ENCODE peak calls at places on chromosomes 16 and 17, in ten cellular contexts. Z is GM12892, R is endothelial cell of umbilical vein, K is breast epithelium, G is stomach, C is GM12891, S is prostate gland, F is esophagus muscularis mucosa, A is upper lobe of left lung, L is sigmoid colon. E is an unnamed sample.
A peak's percentile ranks its signal among the peaks of the same experiment; 100 is the strongest.

GRCh38 chr17:7988750-7989178 is 13.7 kb upstream of the GUCY2D start:
- DNase-seq in Z (no peak), R (peak; percentile 79), K (no peak), G (no peak), C (peak; percentile 48), S (peak; percentile 83), F (no peak), A (peak; percentile 30), L (peak; percentile 58), E (no peak)

GRCh38 chr17:81723651-81724209 is 11.6 kb downstream of the SLC25A10 start:
- DNase-seq in Z (no peak), R (no peak), K (no peak), G (peak; percentile 61), C (no peak), S (peak; percentile 81), F (no peak), A (no peak), L (no peak), E (no peak)

GRCh38 chr17:32699247-32699646 is 177.7 kb downstream of the MYO1D start:
- DNase-seq in Z (no peak), R (no peak), K (no peak), G (no peak), C (no peak), S (no peak), F (no peak), A (no peak), L (no peak), E (no peak)

GRCh38 chr17:42387221-42387657 is 1.0 kb downstream of the STAT3 start:
- DNase-seq in Z (no peak), R (peak; percentile 64), K (no peak), G (no peak), C (no peak), S (peak; percentile 71), F (no peak), A (peak; percentile 60), L (peak; percentile 58), E (no peak)

GRCh38 chr17:40552806-40553693 is 12.2 kb downstream of the CCR7 start:
- DNase-seq in Z (no peak), R (no peak), K (peak; percentile 84), G (peak; percentile 20), C (no peak), S (no peak), F (peak; percentile 90), A (no peak), L (peak; percentile 65), E (peak; percentile 71)

GRCh38 chr16:80704751-80705150 is 99.6 kb downstream of the CDYL2 start:
- DNase-seq in Z (no peak), R (no peak), K (no peak), G (no peak), C (no peak), S (peak; percentile 3), F (no peak), A (no peak), L (no peak), E (no peak)

GRCh38 chr17:266701-267656 is 85.5 kb upstream of the DOC2B start:
- DNase-seq in Z (no peak), R (peak; percentile 72), K (no peak), G (peak; percentile 23), C (no peak), S (no peak), F (no peak), A (peak; percentile 20), L (peak; percentile 75), E (peak; percentile 56)

GRCh38 chr16:16062023-16062932 is 112.9 kb downstream of the ABCC1 start:
- DNase-seq in Z (no peak), R (no peak), K (no peak), G (no peak), C (no peak), S (no peak), F (peak; percentile 93), A (no peak), L (peak; percentile 91), E (no peak)

GRCh38 chr16:85522842-85523601 is 90.1 kb upstream of the GSE1 start:
- DNase-seq in Z (no peak), R (no peak), K (peak; percentile 36), G (peak; percentile 75), C (no peak), S (peak; percentile 37), F (no peak), A (peak; percentile 58), L (peak; percentile 83), E (no peak)

GRCh38 chr16:85519540-85520231 is 93.4 kb upstream of the GSE1 start:
- DNase-seq in Z (no peak), R (no peak), K (no peak), G (no peak), C (no peak), S (no peak), F (no peak), A (no peak), L (no peak), E (no peak)

GRCh38 chr16:85522517-85522841 is 90.6 kb upstream of the GSE1 start:
- DNase-seq in Z (no peak), R (no peak), K (no peak), G (no peak), C (no peak), S (no peak), F (no peak), A (no peak), L (no peak), E (no peak)

GRCh38 chr16:85521737-85522042 is 91.4 kb upstream of the GSE1 start:
- DNase-seq in Z (no peak), R (no peak), K (no peak), G (no peak), C (no peak), S (no peak), F (no peak), A (no peak), L (peak; percentile 70), E (no peak)

DNA sequence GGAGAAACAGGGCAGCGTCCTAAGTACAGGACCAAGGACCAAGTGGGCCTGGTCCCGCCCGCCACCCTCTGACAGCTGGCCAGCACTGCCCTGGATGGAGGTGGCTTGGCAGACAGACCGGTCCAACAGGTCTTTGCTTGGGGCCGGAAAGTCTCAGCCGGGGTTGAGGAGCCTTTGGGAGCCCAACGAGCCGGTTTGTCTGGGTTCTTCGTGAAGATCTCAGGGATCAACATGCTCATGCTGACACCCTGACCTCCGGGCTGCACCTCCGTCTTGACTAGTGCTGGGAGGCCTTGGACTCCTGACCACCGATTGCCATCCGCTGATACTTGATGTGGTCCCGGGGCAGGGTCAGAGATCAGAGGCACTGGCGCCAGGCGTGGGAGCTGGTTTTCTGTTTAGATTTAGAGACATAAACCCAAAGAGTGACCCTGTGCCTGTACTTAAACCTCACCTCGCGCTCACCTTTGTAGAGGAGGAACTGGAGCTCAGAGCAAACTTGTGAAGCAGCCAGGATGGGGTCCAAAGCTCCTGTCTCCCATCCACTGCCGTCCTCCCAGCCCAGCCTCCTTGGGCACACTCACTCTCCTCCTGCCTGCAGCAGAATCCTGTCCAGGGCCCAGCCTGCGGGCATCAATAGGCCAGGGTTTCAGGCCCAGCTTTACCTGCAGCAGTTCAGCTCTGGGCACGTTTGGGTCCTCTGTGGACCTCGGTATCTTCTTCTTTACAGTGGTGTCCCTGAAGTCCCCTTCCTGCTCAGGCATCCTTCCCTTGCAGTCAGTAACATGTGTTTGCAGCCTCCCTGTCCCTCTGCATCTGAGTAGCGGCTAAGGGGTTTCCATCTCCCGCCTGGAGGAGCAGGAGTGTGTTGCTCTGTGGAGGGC is 92.0 kb upstream of the GSE1 start:
- DNase-seq in Z (no peak), R (no peak), K (peak; percentile 93), G (peak; percentile 97), C (no peak), S (peak; percentile 93), F (no peak), A (peak; percentile 93), L (peak; percentile 64), E (no peak)
- TF ChIP-seq POLR2AphosphoS5 in Z (no peak), R (no peak), K (peak; percentile 79), G (peak; percentile 59), C (no peak), S (peak; percentile 77), F (no peak), A (no peak), L (no peak), E (no peak)

GRCh38 chr17:68437979-68438877 is 19.1 kb downstream of the WIPI1 start:
- DNase-seq in Z (peak; percentile 34), R (peak; percentile 79), K (no peak), G (peak; percentile 72), C (no peak), S (no peak), F (no peak), A (peak; percentile 80), L (no peak), E (peak; percentile 89)
- TF ChIP-seq POLR2A in Z (peak; percentile 50), R (no peak), K (no peak), G (no peak), C (no peak), S (no peak), F (no peak), A (no peak), L (no peak), E (no peak)

DNA sequence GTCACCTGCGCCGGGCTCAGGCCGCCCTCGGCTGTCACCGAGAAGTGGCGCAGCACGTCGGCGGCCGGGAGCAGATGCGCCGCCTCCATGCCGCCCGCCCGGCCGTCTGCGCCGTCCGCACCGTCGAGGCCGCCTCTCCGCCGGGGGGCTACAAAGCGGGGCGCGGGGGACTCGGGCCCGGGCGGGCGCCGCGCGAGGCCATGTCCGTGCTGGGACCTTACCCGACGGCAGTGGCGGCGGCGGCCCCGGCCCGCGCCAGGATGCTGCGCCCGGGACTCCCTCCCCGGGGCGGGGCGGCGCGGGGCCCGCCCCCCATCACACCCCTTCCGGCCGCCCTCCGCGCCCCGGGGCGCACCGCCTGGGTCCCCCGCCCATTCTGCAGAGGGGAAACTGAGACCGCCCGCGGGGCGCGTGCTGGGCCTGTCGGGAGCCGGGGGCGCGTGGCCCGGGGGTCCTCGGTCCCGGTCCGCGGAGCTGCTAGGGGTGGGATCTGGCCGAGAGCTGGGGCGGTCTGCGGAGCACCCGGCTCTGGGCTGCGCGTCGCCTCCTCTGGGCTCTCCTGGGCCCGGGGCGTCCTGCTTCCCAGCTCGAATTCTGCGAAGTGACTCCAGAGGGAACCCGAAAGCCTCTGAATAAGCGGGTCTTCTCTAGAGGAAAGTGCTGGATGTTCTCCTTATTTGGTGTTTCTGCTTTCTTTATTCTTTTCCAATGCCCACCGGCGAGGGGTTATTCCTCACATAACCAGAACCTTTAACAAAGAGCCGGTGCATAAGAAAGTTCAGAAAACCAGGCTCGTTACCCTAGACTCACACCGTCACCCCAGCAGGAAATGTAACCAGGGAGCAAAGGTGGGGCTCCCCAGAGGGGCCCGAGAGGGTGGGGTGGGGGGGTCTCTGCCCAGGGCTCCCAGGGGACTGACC is at the start of gene ATP2A3:
- DNase-seq in Z (peak; percentile 81), R (no peak), K (no peak), G (peak; percentile 60), C (peak; percentile 82), S (no peak), F (no peak), A (peak; percentile 66), L (no peak), E (peak; percentile 95)
- TF ChIP-seq POLR2AphosphoS5 in Z (no peak), R (no peak), K (no peak), G (peak; percentile 24), C (no peak), S (no peak), F (no peak), A (no peak), L (no peak), E (peak; percentile 69)

GRCh38 chr16:30954993-30955392 is 2.6 kb upstream of the SETD1A start:
- DNase-seq in Z (no peak), R (no peak), K (no peak), G (no peak), C (no peak), S (no peak), F (no peak), A (no peak), L (no peak), E (no peak)
- TF ChIP-seq POLR2A in Z (no peak), R (no peak), K (no peak), G (no peak), C (no peak), S (no peak), F (no peak), A (no peak), L (no peak), E (no peak)

E was measured in spleen.